ENCODE peak calls at places on chromosome 2, in ten cellular contexts. G is fibroblast of the aortic adventitia; I is activated T-cell treated with anti-CD3 and anti-CD28 coated beads for 1 hour; L is posterior cingulate gyrus; Y is AG20443; U is activated CD4-positive, CD25-positive, alpha-beta regulatory T cell; K is GM12891; C is CD8-positive, alpha-beta memory T cell; J is stimulated activated CD4-positive, alpha-beta T cell treated with anti-CD3 and anti-CD28 coated beads, Interleukin-1b, Interleukin-23, amount 100 ng/mL, for 48 hours; N is NCI-H1694. E is an unnamed sample.

GRCh38 chr2:70686577-70687460 is 81.2 kb downstream of the ADD2 start:
- DNase-seq in I (no peak), N (peak), L (peak), Y (peak), J (peak), C (no peak), U (no peak), G (peak), K (peak), E (peak)

GRCh38 chr2:215882689-215883088 is 130.7 kb downstream of the MREG start:
- DNase-seq in J (no peak), U (no peak), N (no peak), C (no peak), I (no peak), Y (no peak), G (no peak), K (no peak), L (no peak), E (peak)

GRCh38 chr2:197306691-197307030 is 3.9 kb downstream of the ANKRD44 start:
- DNase-seq in K (no peak), Y (no peak), C (no peak), J (peak), I (no peak), L (peak), N (peak), U (no peak), G (peak), E (no peak)

GRCh38 chr2:227862741-227863588 is 8.5 kb upstream of the DAW1 start:
- DNase-seq in I (no peak), N (no peak), K (no peak), G (peak), U (no peak), C (no peak), Y (peak), L (no peak), J (no peak), E (peak)

GRCh38 chr2:43155842-43156511 is 70.4 kb downstream of the ZFP36L2 start:
- DNase-seq in Y (no peak), L (peak), U (no peak), G (no peak), K (no peak), I (no peak), J (no peak), N (no peak), C (no peak), E (no peak)

GRCh38 chr2:26459991-26460612 is 17.8 kb downstream of the OTOF start:
- DNase-seq in G (peak), N (no peak), I (no peak), Y (peak), K (no peak), L (peak), J (no peak), C (no peak), U (no peak), E (no peak)

GRCh38 chr2:26562811-26563645 is 78.1 kb downstream of the CIB4 start:
- DNase-seq in L (peak), U (no peak), J (no peak), K (no peak), C (no peak), Y (peak), I (no peak), G (peak), N (no peak), E (no peak)

GRCh38 chr2:236646441-236646840 is 76.8 kb downstream of the ACKR3 start:
- DNase-seq in U (no peak), C (no peak), N (no peak), G (no peak), L (no peak), I (no peak), J (no peak), K (no peak), Y (no peak), E (no peak)

GRCh38 chr2:241135737-241136136 is 13.5 kb downstream of the PASK start:
- DNase-seq in C (no peak), L (no peak), Y (no peak), J (no peak), U (no peak), N (no peak), I (no peak), K (no peak), G (no peak), E (no peak)

GRCh38 chr2:200762127-200762526 is 49.6 kb upstream of the BZW1 start:
- DNase-seq in I (no peak), K (no peak), C (no peak), L (no peak), Y (no peak), J (no peak), G (no peak), U (no peak), N (no peak), E (no peak)

GRCh38 chr2:5691659-5692529 is at the start of gene SOX11:
- DNase-seq in I (no peak), Y (no peak), C (no peak), G (no peak), N (peak), L (peak), U (no peak), K (no peak), J (no peak), E (peak)

GRCh38 chr2:54947121-54947520 is 103.1 kb downstream of the RTN4 start:
- DNase-seq in L (no peak), G (no peak), C (no peak), J (no peak), I (no peak), Y (no peak), K (no peak), U (no peak), N (no peak), E (no peak)

E was measured in EH.